ENCODE peak calls at places on chromosomes 4 and X, in five cellular contexts. T, C, U, R and M are unnamed samples.

GRCh38 chr4:17492058-17492741 is 19.7 kb downstream of the QDPR start:
- DNase-seq in T (no peak), C (peak), U (no peak), R (peak), M (no peak)

GRCh38 chr4:101282076-101282844 is 65.1 kb downstream of the PPP3CA start:
- DNase-seq in C (no peak), R (no peak), T (no peak), U (no peak), M (no peak)

GRCh38 chrX:20668550-20668949 is 401.8 kb upstream of the RPS6KA3 start:
- DNase-seq in U (no peak), T (no peak), C (no peak), R (no peak), M (no peak)

GRCh38 chrX:104309169-104309568 is 54.4 kb upstream of the ESX1 start:
- DNase-seq in C (no peak), R (no peak), U (no peak), T (no peak), M (no peak)

GRCh38 chr4:967113-968104 is 6.0 kb downstream of the DGKQ start:
- DNase-seq in T (no peak), R (no peak), C (no peak), U (no peak), M (no peak)

GRCh38 chrX:150649096-150649870 is 43.9 kb upstream of the MTMR1 start:
- DNase-seq in R (peak), U (peak), C (peak), T (peak), M (no peak)

GRCh38 chrX:96650023-96650422 is 34.6 kb upstream of the DIAPH2 start:
- DNase-seq in C (no peak), R (no peak), U (no peak), T (no peak), M (no peak)

GRCh38 chr4:72631296-72631695 is 62.3 kb upstream of the ADAMTS3 start:
- DNase-seq in U (no peak), T (peak), R (peak), C (peak), M (peak)

GRCh38 chr4:122007016-122007415 is 55.2 kb upstream of the TRPC3 start:
- DNase-seq in R (no peak), C (no peak), T (no peak), U (no peak), M (no peak)

GRCh38 chr4:54659213-54660144 is 1.7 kb downstream of the KIT start:
- DNase-seq in C (peak), T (peak), R (no peak), U (no peak), M (no peak)

GRCh38 chr4:152081024-152081423 is 320.2 kb upstream of the GATB start:
- DNase-seq in R (no peak), C (no peak), T (no peak), U (no peak), M (no peak)

GRCh38 chr4:105122334-105122733 is 24.3 kb upstream of the TET2 start:
- DNase-seq in R (no peak), C (no peak), U (no peak), T (peak), M (no peak)

GRCh38 chr4:6066191-6066590 is 48.0 kb upstream of the C4orf50 start:
- DNase-seq in T (no peak), R (no peak), U (no peak), C (no peak), M (no peak)

GRCh38 chrX:45748443-45748842 is 547.8 kb upstream of the DIPK2B start:
- DNase-seq in C (peak), T (no peak), U (no peak), R (peak), M (no peak)

GRCh38 chrX:45747905-45748304 is 547.2 kb upstream of the DIPK2B start:
- DNase-seq in U (no peak), T (no peak), R (peak), C (no peak), M (no peak)

GRCh38 chrX:45750639-45751038 is 550.0 kb upstream of the DIPK2B start:
- DNase-seq in R (peak), C (peak), T (no peak), U (no peak), M (no peak)

GRCh38 chrX:45751156-45751555 is 550.5 kb upstream of the DIPK2B start:
- DNase-seq in C (peak), U (no peak), T (no peak), R (no peak), M (no peak)

GRCh38 chrX:45749375-45749774 is 548.7 kb upstream of the DIPK2B start:
- DNase-seq in C (peak), T (no peak), U (no peak), R (peak), M (no peak)
- TF ChIP-seq CTCF in C (peak), T (peak), U (no peak), R (peak), M (no peak)

DNA sequence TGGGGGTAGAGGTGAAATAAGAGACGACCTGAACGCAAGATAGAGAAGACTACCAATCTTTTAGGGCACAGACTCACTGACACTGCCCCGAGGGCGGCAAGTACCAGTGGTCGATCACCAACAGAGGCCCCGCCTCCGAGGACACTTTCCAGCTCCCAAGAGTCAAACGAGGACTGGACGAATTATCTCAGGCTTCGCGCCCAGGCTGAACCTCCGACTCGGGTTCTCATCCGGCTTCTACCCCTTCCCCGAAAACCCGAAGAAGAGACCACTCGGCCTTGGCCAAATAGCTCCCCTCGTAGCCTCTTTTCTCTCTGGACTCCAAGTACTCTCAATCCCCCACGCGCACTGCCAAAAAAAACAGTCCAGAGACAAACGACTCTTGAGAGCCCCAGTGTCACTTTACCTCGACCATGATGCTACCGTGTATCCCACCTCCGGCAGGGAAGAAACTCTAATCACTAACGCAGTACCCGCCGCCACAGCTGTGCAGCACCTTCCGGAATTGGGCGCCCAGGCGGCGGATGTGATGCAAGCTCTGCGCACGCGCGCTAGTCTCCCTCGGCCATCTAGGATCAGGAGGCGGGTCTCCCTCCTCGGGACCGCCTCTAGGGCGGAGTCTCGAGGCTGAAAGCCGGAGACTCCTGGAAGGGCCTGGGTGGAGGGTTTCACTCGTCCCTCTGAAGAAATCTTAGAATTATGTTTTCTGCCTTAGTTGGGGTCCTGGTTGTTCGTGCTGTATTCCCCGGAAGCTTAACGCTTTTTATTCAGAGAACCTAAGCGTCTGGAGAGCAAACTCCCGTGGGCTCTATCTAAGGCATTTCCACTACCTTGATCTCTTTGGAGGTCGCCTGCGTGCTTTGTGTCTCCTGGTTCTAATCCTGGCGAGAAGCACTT is at the start of gene PLRG1:
- DNase-seq in U (peak), T (peak), R (peak), C (peak), M (peak)
- TF ChIP-seq CTCF in U (peak), T (peak), R (no peak), C (no peak), M (no peak)

DNA sequence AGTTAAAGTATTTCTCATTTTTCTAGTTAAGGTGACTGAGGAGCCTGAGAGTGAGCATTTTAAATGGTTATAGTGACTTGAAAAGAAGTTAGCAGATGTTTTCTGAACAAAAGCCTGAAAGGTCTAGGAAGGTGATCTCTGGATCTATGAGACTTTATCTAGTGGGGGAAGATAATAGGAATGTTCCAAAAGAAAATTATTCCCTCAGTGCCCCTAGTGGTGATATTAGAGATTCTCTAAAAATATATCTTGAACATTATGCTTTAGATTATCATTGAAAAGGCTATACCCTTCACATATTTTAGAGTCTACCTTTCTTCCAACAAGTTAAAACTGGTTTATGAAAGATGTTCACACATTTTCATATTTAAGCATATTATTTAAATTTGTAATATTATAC is 69.0 kb upstream of the SPANXN1 start:
- DNase-seq in R (no peak), C (no peak), T (no peak), U (no peak), M (no peak)
- TF ChIP-seq CTCF in R (no peak), C (peak), T (peak), U (no peak), M (no peak)

GRCh38 chr4:125522992-125523391 is 208.2 kb downstream of the FAT4 start:
- DNase-seq in T (no peak), U (no peak), C (no peak), R (no peak), M (no peak)

GRCh38 chr4:125522588-125522987 is 207.8 kb downstream of the FAT4 start:
- DNase-seq in C (no peak), T (no peak), U (no peak), R (no peak), M (no peak)

GRCh38 chr4:125529071-125529470 is 214.3 kb downstream of the FAT4 start:
- DNase-seq in U (no peak), R (no peak), C (peak), T (no peak), M (no peak)

GRCh38 chr4:125520258-125520990 is 205.7 kb downstream of the FAT4 start:
- DNase-seq in T (peak), C (no peak), R (peak), U (no peak), M (no peak)

GRCh38 chr4:125526420-125526819 is 211.7 kb downstream of the FAT4 start:
- DNase-seq in C (peak), T (no peak), U (no peak), R (no peak), M (no peak)
- TF ChIP-seq CTCF in C (peak), T (no peak), U (no peak), R (peak), M (no peak)

DNA sequence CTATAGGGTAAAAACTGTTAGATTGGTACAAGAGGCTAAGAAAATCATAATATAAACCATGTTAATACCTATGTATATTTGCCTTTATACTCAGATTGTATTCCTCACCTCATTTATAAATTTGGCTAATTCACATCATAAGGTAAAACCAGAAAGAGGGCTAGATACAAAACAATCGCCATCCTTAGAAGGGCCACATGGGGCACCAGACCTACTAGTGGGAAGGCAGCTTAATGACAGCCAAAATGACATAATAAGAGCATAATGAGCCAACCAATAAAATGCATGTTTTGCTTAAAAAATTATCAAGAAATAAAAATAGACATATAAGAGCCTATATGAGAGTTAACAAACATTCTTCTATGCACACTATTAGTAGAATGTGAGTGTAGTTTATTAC is 107.3 kb upstream of the PRDX4 start:
- DNase-seq in C (no peak), T (no peak), U (no peak), R (no peak), M (no peak)
- TF ChIP-seq CTCF in C (peak), T (peak), U (no peak), R (no peak), M (no peak)

GRCh38 chrX:25524150-25524549 is 508.4 kb upstream of the ARX start:
- DNase-seq in T (peak), C (peak), U (no peak), R (no peak), M (no peak)
- TF ChIP-seq CTCF in T (peak), C (no peak), U (no peak), R (no peak), M (no peak)

DNA sequence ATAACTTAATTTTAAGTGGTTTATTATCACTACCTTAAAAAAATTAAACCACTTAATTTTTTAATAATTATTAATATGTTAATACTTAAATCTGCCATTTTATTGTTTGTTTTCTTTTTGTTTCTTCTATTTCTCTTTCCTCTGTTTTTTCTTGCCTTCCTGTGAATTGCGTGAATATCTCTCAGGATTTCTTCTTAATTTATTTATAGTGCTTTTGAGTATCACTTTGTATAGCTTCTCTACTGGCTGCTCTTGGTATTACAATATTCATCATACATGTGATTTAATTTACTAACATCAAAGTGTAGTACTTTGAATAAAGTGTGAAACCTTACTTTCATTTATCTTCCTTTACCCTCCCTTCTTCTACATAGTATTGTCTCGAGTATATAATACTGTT is 349.5 kb upstream of the CPXCR1 start:
- DNase-seq in U (no peak), R (no peak), T (no peak), C (no peak), M (no peak)
- TF ChIP-seq CTCF in U (no peak), R (no peak), T (no peak), C (no peak), M (no peak)